ENCODE peak calls at places on chromosomes 12 and 14, in five cellular contexts. One of them, this sample, is unnamed.

GRCh38 chr14:34203271-34203722 is 252.4 kb upstream of the EGLN3 start:
- DNase-seq in NB4: peak
- DNase-seq in AG08396: no peak
- DNase-seq in astrocyte of the spinal cord: no peak
- DNase-seq in left ventricle myocardium superior: no peak
- DNase-seq in this sample: no peak

GRCh38 chr12:109234012-109234411 is 75.1 kb downstream of the FOXN4 start:
- DNase-seq in astrocyte of the spinal cord: no peak
- DNase-seq in AG08396: no peak
- DNase-seq in left ventricle myocardium superior: no peak
- DNase-seq in NB4: no peak
- DNase-seq in this sample: no peak

GRCh38 chr14:61355892-61356325 is 34.5 kb downstream of the PRKCH start:
- DNase-seq in left ventricle myocardium superior: no peak
- DNase-seq in NB4: peak
- DNase-seq in astrocyte of the spinal cord: peak
- DNase-seq in AG08396: peak
- DNase-seq in this sample: peak

GRCh38 chr14:54465654-54466053 is 23.1 kb downstream of the GMFB start:
- DNase-seq in astrocyte of the spinal cord: no peak
- DNase-seq in AG08396: no peak
- DNase-seq in left ventricle myocardium superior: no peak
- DNase-seq in NB4: no peak
- DNase-seq in this sample: no peak

GRCh38 chr12:13095266-13095995 is 8.0 kb downstream of the GSG1 start:
- DNase-seq in AG08396: no peak
- DNase-seq in astrocyte of the spinal cord: no peak
- DNase-seq in left ventricle myocardium superior: no peak
- DNase-seq in NB4: peak
- DNase-seq in this sample: no peak

GRCh38 chr12:118617922-118618450 is 241.6 kb downstream of the SUDS3 start:
- DNase-seq in astrocyte of the spinal cord: no peak
- DNase-seq in NB4: no peak
- DNase-seq in left ventricle myocardium superior: no peak
- DNase-seq in AG08396: no peak
- DNase-seq in this sample: no peak

GRCh38 chr12:63814146-63814774 is 30.2 kb upstream of the SRGAP1 start:
- DNase-seq in astrocyte of the spinal cord: peak
- DNase-seq in left ventricle myocardium superior: no peak
- DNase-seq in AG08396: no peak
- DNase-seq in NB4: no peak
- DNase-seq in this sample: no peak

GRCh38 chr12:15001733-15002471 is 29.1 kb downstream of the PDE6H start:
- DNase-seq in NB4: no peak
- DNase-seq in astrocyte of the spinal cord: peak
- DNase-seq in left ventricle myocardium superior: peak
- DNase-seq in AG08396: peak
- DNase-seq in this sample: peak

GRCh38 chr14:76293923-76294322 is 82.0 kb upstream of the ESRRB start:
- DNase-seq in left ventricle myocardium superior: no peak
- DNase-seq in AG08396: no peak
- DNase-seq in astrocyte of the spinal cord: no peak
- DNase-seq in NB4: no peak
- DNase-seq in this sample: peak

GRCh38 chr14:97513891-97514290 is 716.7 kb downstream of the VRK1 start:
- DNase-seq in NB4: no peak
- DNase-seq in left ventricle myocardium superior: no peak
- DNase-seq in AG08396: no peak
- DNase-seq in astrocyte of the spinal cord: no peak
- DNase-seq in this sample: no peak

GRCh38 chr14:93686313-93686712 is 102.0 kb downstream of the PRIMA1 start:
- DNase-seq in AG08396: no peak
- DNase-seq in astrocyte of the spinal cord: no peak
- DNase-seq in NB4: no peak
- DNase-seq in left ventricle myocardium superior: no peak
- DNase-seq in this sample: no peak

GRCh38 chr12:67637718-67638117 is 10.8 kb upstream of the DYRK2 start:
- DNase-seq in left ventricle myocardium superior: no peak
- DNase-seq in AG08396: no peak
- DNase-seq in astrocyte of the spinal cord: no peak
- DNase-seq in NB4: no peak
- DNase-seq in this sample: no peak